ENCODE peak calls at places on chromosomes 2 and 18, in six cellular contexts. One of them, this sample, is unnamed.

GRCh38 chr2:133755515-133756311 is 187.4 kb upstream of the NCKAP5 start:
- DNase-seq in GM12878: no peak
- DNase-seq in fibroblast of mammary gland: peak
- DNase-seq in iPS DF 19.7: no peak
- DNase-seq in GM03348: peak
- DNase-seq in RKO: no peak
- DNase-seq in this sample: no peak

GRCh38 chr2:24021122-24021998 is 11.5 kb downstream of the MFSD2B start:
- DNase-seq in GM12878: no peak
- DNase-seq in fibroblast of mammary gland: no peak
- DNase-seq in iPS DF 19.7: peak
- DNase-seq in GM03348: peak
- DNase-seq in RKO: peak
- DNase-seq in this sample: peak

GRCh38 chr2:178999476-178999875 is 50.5 kb downstream of the CCDC141 start:
- DNase-seq in GM12878: no peak
- DNase-seq in fibroblast of mammary gland: no peak
- DNase-seq in iPS DF 19.7: no peak
- DNase-seq in GM03348: no peak
- DNase-seq in RKO: no peak
- DNase-seq in this sample: no peak

GRCh38 chr18:36786686-36787085 is 42.1 kb downstream of the TPGS2 start:
- DNase-seq in GM12878: no peak
- DNase-seq in fibroblast of mammary gland: peak
- DNase-seq in iPS DF 19.7: no peak
- DNase-seq in GM03348: peak
- DNase-seq in RKO: no peak
- DNase-seq in this sample: no peak

GRCh38 chr2:136402281-136402680 is 284.3 kb upstream of the CXCR4 start:
- DNase-seq in GM12878: no peak
- DNase-seq in fibroblast of mammary gland: no peak
- DNase-seq in iPS DF 19.7: no peak
- DNase-seq in GM03348: no peak
- DNase-seq in RKO: no peak
- DNase-seq in this sample: no peak

GRCh38 chr18:14958701-14959100 is 210.7 kb downstream of the ANKRD30B start:
- DNase-seq in GM12878: no peak
- DNase-seq in fibroblast of mammary gland: no peak
- DNase-seq in iPS DF 19.7: no peak
- DNase-seq in GM03348: no peak
- DNase-seq in RKO: no peak
- DNase-seq in this sample: no peak

GRCh38 chr18:55395811-55396210 is 192.2 kb downstream of the TCF4 start:
- DNase-seq in GM12878: no peak
- DNase-seq in fibroblast of mammary gland: no peak
- DNase-seq in iPS DF 19.7: no peak
- DNase-seq in GM03348: no peak
- DNase-seq in RKO: no peak
- DNase-seq in this sample: no peak

GRCh38 chr2:237384672-237385020 is 29.3 kb downstream of the COL6A3 start:
- DNase-seq in GM12878: no peak
- DNase-seq in fibroblast of mammary gland: no peak
- DNase-seq in iPS DF 19.7: no peak
- DNase-seq in GM03348: no peak
- DNase-seq in RKO: no peak
- DNase-seq in this sample: no peak

GRCh38 chr2:95345415-95346235 is 48.5 kb downstream of the KCNIP3 start:
- DNase-seq in GM12878: no peak
- DNase-seq in fibroblast of mammary gland: peak
- DNase-seq in iPS DF 19.7: peak
- DNase-seq in GM03348: peak
- DNase-seq in RKO: peak
- DNase-seq in this sample: peak

GRCh38 chr2:15718103-15718943 is 126.7 kb downstream of the DDX1 start:
- DNase-seq in GM12878: no peak
- DNase-seq in fibroblast of mammary gland: no peak
- DNase-seq in iPS DF 19.7: no peak
- DNase-seq in GM03348: no peak
- DNase-seq in RKO: no peak
- DNase-seq in this sample: no peak

GRCh38 chr2:167177196-167177595 is 288.9 kb downstream of the XIRP2 start:
- DNase-seq in GM12878: no peak
- DNase-seq in fibroblast of mammary gland: peak
- DNase-seq in iPS DF 19.7: no peak
- DNase-seq in GM03348: peak
- DNase-seq in RKO: no peak
- DNase-seq in this sample: no peak

GRCh38 chr2:239400000-239400831 is 604 bp downstream of the HDAC4 start:
- DNase-seq in GM12878: no peak
- DNase-seq in fibroblast of mammary gland: no peak
- DNase-seq in iPS DF 19.7: no peak
- DNase-seq in GM03348: peak
- DNase-seq in RKO: peak
- DNase-seq in this sample: no peak

GRCh38 chr18:52236134-52236533 is 103.9 kb upstream of the DCC start:
- DNase-seq in GM12878: no peak
- DNase-seq in fibroblast of mammary gland: peak
- DNase-seq in iPS DF 19.7: no peak
- DNase-seq in GM03348: peak
- DNase-seq in RKO: no peak
- DNase-seq in this sample: no peak

GRCh38 chr2:138974651-138975050 is 194.5 kb upstream of the NXPH2 start:
- DNase-seq in GM12878: no peak
- DNase-seq in fibroblast of mammary gland: no peak
- DNase-seq in iPS DF 19.7: no peak
- DNase-seq in GM03348: no peak
- DNase-seq in RKO: no peak
- DNase-seq in this sample: no peak

GRCh38 chr2:214492152-214492551 is 81.3 kb downstream of the VWC2L start:
- DNase-seq in GM12878: peak
- DNase-seq in fibroblast of mammary gland: no peak
- DNase-seq in iPS DF 19.7: no peak
- DNase-seq in GM03348: no peak
- DNase-seq in RKO: no peak
- DNase-seq in this sample: no peak

GRCh38 chr2:64214281-64215115 is 70.3 kb upstream of the PELI1 start:
- DNase-seq in GM12878: peak
- DNase-seq in fibroblast of mammary gland: no peak
- DNase-seq in iPS DF 19.7: no peak
- DNase-seq in GM03348: no peak
- DNase-seq in RKO: no peak
- DNase-seq in this sample: no peak

GRCh38 chr2:46983065-46983801 is 67.6 kb upstream of the MCFD2 start:
- DNase-seq in GM12878: peak
- DNase-seq in fibroblast of mammary gland: peak
- DNase-seq in iPS DF 19.7: no peak
- DNase-seq in GM03348: peak
- DNase-seq in RKO: no peak
- DNase-seq in this sample: no peak

GRCh38 chr18:79523738-79524180 is 128.0 kb downstream of the NFATC1 start:
- DNase-seq in GM12878: peak
- DNase-seq in fibroblast of mammary gland: no peak
- DNase-seq in iPS DF 19.7: no peak
- DNase-seq in GM03348: no peak
- DNase-seq in RKO: no peak
- DNase-seq in this sample: no peak

GRCh38 chr2:189997016-189997415 is 65.5 kb downstream of the MSTN start:
- DNase-seq in GM12878: no peak
- DNase-seq in fibroblast of mammary gland: no peak
- DNase-seq in iPS DF 19.7: no peak
- DNase-seq in GM03348: no peak
- DNase-seq in RKO: no peak
- DNase-seq in this sample: no peak

GRCh38 chr2:218354850-218355443 is 1.7 kb upstream of the CATIP start:
- DNase-seq in GM12878: no peak
- DNase-seq in fibroblast of mammary gland: no peak
- DNase-seq in iPS DF 19.7: no peak
- DNase-seq in GM03348: no peak
- DNase-seq in RKO: no peak
- DNase-seq in this sample: no peak

GRCh38 chr2:46363535-46364170 is 66.4 kb downstream of the EPAS1 start:
- DNase-seq in GM12878: no peak
- DNase-seq in fibroblast of mammary gland: peak
- DNase-seq in iPS DF 19.7: no peak
- DNase-seq in GM03348: peak
- DNase-seq in RKO: peak
- DNase-seq in this sample: no peak

GRCh38 chr2:25169073-25169470 is 692 bp upstream of the POMC start:
- DNase-seq in GM12878: no peak
- DNase-seq in fibroblast of mammary gland: no peak
- DNase-seq in iPS DF 19.7: no peak
- DNase-seq in GM03348: no peak
- DNase-seq in RKO: no peak
- DNase-seq in this sample: no peak

GRCh38 chr2:203951366-203951902 is 14.9 kb downstream of the ICOS start:
- DNase-seq in GM12878: peak
- DNase-seq in fibroblast of mammary gland: no peak
- DNase-seq in iPS DF 19.7: no peak
- DNase-seq in GM03348: no peak
- DNase-seq in RKO: no peak
- DNase-seq in this sample: no peak

GRCh38 chr2:71608034-71608433 is 154.7 kb downstream of the DYSF start:
- DNase-seq in GM12878: no peak
- DNase-seq in fibroblast of mammary gland: no peak
- DNase-seq in iPS DF 19.7: no peak
- DNase-seq in GM03348: no peak
- DNase-seq in RKO: no peak
- DNase-seq in this sample: no peak

GRCh38 chr2:25309402-25309801 is 32.3 kb downstream of the DNMT3A start:
- DNase-seq in GM12878: no peak
- DNase-seq in fibroblast of mammary gland: peak
- DNase-seq in iPS DF 19.7: no peak
- DNase-seq in GM03348: peak
- DNase-seq in RKO: peak
- DNase-seq in this sample: peak

GRCh38 chr2:96158554-96158940 is 13.3 kb upstream of the DUSP2 start:
- DNase-seq in GM12878: no peak
- DNase-seq in fibroblast of mammary gland: no peak
- DNase-seq in iPS DF 19.7: no peak
- DNase-seq in GM03348: no peak
- DNase-seq in RKO: no peak
- DNase-seq in this sample: no peak

GRCh38 chr2:37156857-37157714 is at the start of gene EIF2AK2:
- DNase-seq in GM12878: no peak
- DNase-seq in fibroblast of mammary gland: peak
- DNase-seq in iPS DF 19.7: peak
- DNase-seq in GM03348: peak
- DNase-seq in RKO: peak
- DNase-seq in this sample: peak

GRCh38 chr2:218852911-218853667 is 6.5 kb upstream of the WNT6 start:
- DNase-seq in GM12878: no peak
- DNase-seq in fibroblast of mammary gland: peak
- DNase-seq in iPS DF 19.7: no peak
- DNase-seq in GM03348: peak
- DNase-seq in RKO: peak
- DNase-seq in this sample: peak

GRCh38 chr2:200787351-200788128 is 24.2 kb upstream of the BZW1 start:
- DNase-seq in GM12878: no peak
- DNase-seq in fibroblast of mammary gland: peak
- DNase-seq in iPS DF 19.7: no peak
- DNase-seq in GM03348: peak
- DNase-seq in RKO: peak
- DNase-seq in this sample: no peak

This sample was measured in H1.